ENCODE peak calls at places on chromosomes 5 and 9, in nine cellular contexts. One of them, this sample, is unnamed. For H3K36me3, the result is how much of the 10 kb centered on the place peaks cover.

GRCh38 chr5:142109356-142110045 is 922 bp downstream of the NDFIP1 start:
- DNase-seq in psoas muscle: no peak
- DNase-seq in PC-3: peak
- DNase-seq in brain microvascular endothelial cell: peak
- DNase-seq in A673: peak
- DNase-seq in lower lobe of right lung: no peak
- DNase-seq in transverse colon: peak
- DNase-seq in hepatocyte: peak
- DNase-seq in astrocyte: no peak
- DNase-seq in this sample: peak

GRCh38 chr9:87375397-87376073 is 122.1 kb upstream of the DAPK1 start:
- DNase-seq in A673: no peak
- DNase-seq in astrocyte: peak
- DNase-seq in hepatocyte: no peak
- DNase-seq in lower lobe of right lung: no peak
- DNase-seq in brain microvascular endothelial cell: no peak
- DNase-seq in transverse colon: no peak
- DNase-seq in PC-3: no peak
- DNase-seq in psoas muscle: no peak
- DNase-seq in this sample: no peak

GRCh38 chr9:125428060-125428481 is 166.4 kb downstream of the GAPVD1 start:
- DNase-seq in hepatocyte: no peak
- DNase-seq in brain microvascular endothelial cell: no peak
- DNase-seq in lower lobe of right lung: no peak
- DNase-seq in psoas muscle: no peak
- DNase-seq in PC-3: peak
- DNase-seq in transverse colon: no peak
- DNase-seq in astrocyte: no peak
- DNase-seq in A673: no peak
- DNase-seq in this sample: peak

GRCh38 chr9:136052433-136052880 is 42.6 kb downstream of the NACC2 start:
- DNase-seq in transverse colon: no peak
- DNase-seq in hepatocyte: peak
- DNase-seq in lower lobe of right lung: no peak
- DNase-seq in A673: no peak
- DNase-seq in psoas muscle: no peak
- DNase-seq in astrocyte: no peak
- DNase-seq in PC-3: peak
- DNase-seq in brain microvascular endothelial cell: no peak
- DNase-seq in this sample: peak

GRCh38 chr5:58872670-58873273 is 289.9 kb downstream of the RAB3C start:
- DNase-seq in PC-3: no peak
- DNase-seq in lower lobe of right lung: no peak
- DNase-seq in transverse colon: no peak
- DNase-seq in astrocyte: no peak
- DNase-seq in hepatocyte: no peak
- DNase-seq in brain microvascular endothelial cell: no peak
- DNase-seq in A673: no peak
- DNase-seq in psoas muscle: no peak
- DNase-seq in this sample: peak

GRCh38 chr5:10301842-10302610 is 5.7 kb downstream of the CMBL start:
- DNase-seq in transverse colon: peak
- DNase-seq in astrocyte: peak
- DNase-seq in A673: no peak
- DNase-seq in psoas muscle: peak
- DNase-seq in brain microvascular endothelial cell: no peak
- DNase-seq in lower lobe of right lung: peak
- DNase-seq in hepatocyte: peak
- DNase-seq in PC-3: peak
- DNase-seq in this sample: no peak

GRCh38 chr9:16787724-16788123 is 82.7 kb downstream of the BNC2 start:
- DNase-seq in psoas muscle: no peak
- DNase-seq in transverse colon: no peak
- DNase-seq in brain microvascular endothelial cell: peak
- DNase-seq in lower lobe of right lung: no peak
- DNase-seq in A673: no peak
- DNase-seq in hepatocyte: no peak
- DNase-seq in astrocyte: peak
- DNase-seq in PC-3: peak
- DNase-seq in this sample: no peak

GRCh38 chr9:135215571-135216161 is 128.2 kb downstream of the OLFM1 start:
- DNase-seq in brain microvascular endothelial cell: no peak
- DNase-seq in lower lobe of right lung: peak
- DNase-seq in psoas muscle: no peak
- DNase-seq in hepatocyte: peak
- DNase-seq in astrocyte: peak
- DNase-seq in A673: no peak
- DNase-seq in transverse colon: no peak
- DNase-seq in PC-3: peak
- DNase-seq in this sample: no peak

GRCh38 chr5:137761020-137761516 is 6.9 kb upstream of the HNRNPA0 start:
- DNase-seq in astrocyte: no peak
- DNase-seq in lower lobe of right lung: no peak
- DNase-seq in hepatocyte: no peak
- DNase-seq in A673: no peak
- DNase-seq in transverse colon: no peak
- DNase-seq in psoas muscle: no peak
- DNase-seq in brain microvascular endothelial cell: no peak
- DNase-seq in PC-3: peak
- DNase-seq in this sample: no peak

GRCh38 chr9:80644044-80644443 is 1045.3 kb downstream of the TLE1 start:
- DNase-seq in PC-3: no peak
- DNase-seq in lower lobe of right lung: no peak
- DNase-seq in transverse colon: no peak
- DNase-seq in psoas muscle: no peak
- DNase-seq in brain microvascular endothelial cell: no peak
- DNase-seq in A673: no peak
- DNase-seq in hepatocyte: no peak
- DNase-seq in astrocyte: no peak
- DNase-seq in this sample: peak

GRCh38 chr5:98173334-98173733 is 600.1 kb upstream of the RGMB start:
- DNase-seq in psoas muscle: no peak
- DNase-seq in astrocyte: peak
- DNase-seq in lower lobe of right lung: no peak
- DNase-seq in transverse colon: no peak
- DNase-seq in A673: no peak
- DNase-seq in hepatocyte: no peak
- DNase-seq in brain microvascular endothelial cell: peak
- DNase-seq in PC-3: peak
- DNase-seq in this sample: no peak

GRCh38 chr5:68683632-68684035 is 410.2 kb upstream of the SLC30A5 start:
- DNase-seq in brain microvascular endothelial cell: peak
- DNase-seq in transverse colon: no peak
- DNase-seq in A673: peak
- DNase-seq in lower lobe of right lung: no peak
- DNase-seq in psoas muscle: peak
- DNase-seq in hepatocyte: peak
- DNase-seq in astrocyte: peak
- DNase-seq in PC-3: peak
- DNase-seq in this sample: no peak

DNA sequence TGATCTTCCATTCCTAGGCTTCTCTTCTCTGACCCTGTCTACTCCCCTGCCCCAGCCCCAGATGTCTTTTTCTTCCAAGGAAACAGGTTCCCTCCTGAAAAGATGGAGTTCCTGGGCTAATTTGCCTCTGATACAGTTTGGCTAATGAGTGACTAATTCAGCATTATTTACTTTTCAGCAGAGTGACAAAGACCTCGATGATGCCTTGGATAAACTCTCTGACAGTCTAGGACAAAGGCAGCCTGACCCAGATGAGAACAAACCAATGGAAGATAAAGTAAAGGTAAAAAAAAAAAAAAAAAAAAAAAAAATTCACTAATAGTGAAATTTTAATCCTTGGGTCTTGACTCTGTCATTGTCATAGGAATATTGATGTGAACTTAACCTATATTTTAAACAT is 42.7 kb downstream of the ERAP1 start:
- DNase-seq in psoas muscle: no peak
- DNase-seq in PC-3: no peak
- DNase-seq in hepatocyte: no peak
- DNase-seq in A673: no peak
- DNase-seq in brain microvascular endothelial cell: no peak
- DNase-seq in lower lobe of right lung: no peak
- DNase-seq in astrocyte: no peak
- DNase-seq in transverse colon: no peak
- DNase-seq in this sample: no peak
- H3K27ac ChIP-seq in psoas muscle: no peak
- H3K27ac ChIP-seq in PC-3: no peak
- H3K27ac ChIP-seq in hepatocyte: no peak
- H3K27ac ChIP-seq in A673: no peak
- H3K27ac ChIP-seq in brain microvascular endothelial cell: no peak
- H3K27ac ChIP-seq in lower lobe of right lung: no peak
- H3K27ac ChIP-seq in astrocyte: no peak
- H3K27ac ChIP-seq in transverse colon: no peak
- H3K27ac ChIP-seq in this sample: no peak

DNA sequence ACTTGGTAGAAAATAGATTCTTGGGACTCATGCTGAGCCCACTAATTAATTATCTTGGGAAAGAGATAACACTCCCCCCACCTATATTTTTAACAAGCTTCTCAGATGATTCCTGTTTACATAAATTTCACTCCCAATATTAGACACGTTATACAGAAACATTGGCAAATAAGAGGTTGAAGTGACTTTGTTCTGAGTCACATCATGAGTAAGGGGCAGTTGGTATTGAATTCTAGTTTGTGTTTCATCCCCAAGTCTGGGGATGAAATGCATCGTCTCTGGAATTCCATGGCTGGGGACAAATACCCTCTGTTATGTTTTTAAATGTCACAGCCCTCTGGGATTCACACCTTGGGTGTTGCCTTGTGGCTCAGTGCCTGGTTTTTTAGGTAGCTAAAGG is 41.0 kb downstream of the BASP1 start:
- DNase-seq in brain microvascular endothelial cell: peak
- DNase-seq in A673: no peak
- DNase-seq in PC-3: peak
- DNase-seq in astrocyte: peak
- DNase-seq in transverse colon: no peak
- DNase-seq in hepatocyte: no peak
- DNase-seq in psoas muscle: no peak
- DNase-seq in lower lobe of right lung: no peak
- DNase-seq in this sample: no peak
- H3K4me3 ChIP-seq in brain microvascular endothelial cell: no peak
- H3K4me3 ChIP-seq in A673: no peak
- H3K4me3 ChIP-seq in PC-3: peak
- H3K4me3 ChIP-seq in astrocyte: no peak
- H3K4me3 ChIP-seq in transverse colon: no peak
- H3K4me3 ChIP-seq in hepatocyte: no peak
- H3K4me3 ChIP-seq in psoas muscle: no peak
- H3K4me3 ChIP-seq in lower lobe of right lung: no peak
- H3K4me3 ChIP-seq in this sample: no peak

GRCh38 chr5:158899201-158899600 is 200.5 kb downstream of the EBF1 start:
- DNase-seq in brain microvascular endothelial cell: no peak
- DNase-seq in A673: peak
- DNase-seq in hepatocyte: no peak
- DNase-seq in psoas muscle: no peak
- DNase-seq in lower lobe of right lung: no peak
- DNase-seq in transverse colon: no peak
- DNase-seq in PC-3: no peak
- DNase-seq in astrocyte: no peak
- DNase-seq in this sample: no peak
- H3K36me3 ChIP-seq in brain microvascular endothelial cell: under half
- H3K36me3 ChIP-seq in A673: under half
- H3K36me3 ChIP-seq in hepatocyte: under half
- H3K36me3 ChIP-seq in psoas muscle: under half
- H3K36me3 ChIP-seq in lower lobe of right lung: under half
- H3K36me3 ChIP-seq in transverse colon: under half
- H3K36me3 ChIP-seq in PC-3: under half
- H3K36me3 ChIP-seq in astrocyte: under half
- H3K36me3 ChIP-seq in this sample: under half

DNA sequence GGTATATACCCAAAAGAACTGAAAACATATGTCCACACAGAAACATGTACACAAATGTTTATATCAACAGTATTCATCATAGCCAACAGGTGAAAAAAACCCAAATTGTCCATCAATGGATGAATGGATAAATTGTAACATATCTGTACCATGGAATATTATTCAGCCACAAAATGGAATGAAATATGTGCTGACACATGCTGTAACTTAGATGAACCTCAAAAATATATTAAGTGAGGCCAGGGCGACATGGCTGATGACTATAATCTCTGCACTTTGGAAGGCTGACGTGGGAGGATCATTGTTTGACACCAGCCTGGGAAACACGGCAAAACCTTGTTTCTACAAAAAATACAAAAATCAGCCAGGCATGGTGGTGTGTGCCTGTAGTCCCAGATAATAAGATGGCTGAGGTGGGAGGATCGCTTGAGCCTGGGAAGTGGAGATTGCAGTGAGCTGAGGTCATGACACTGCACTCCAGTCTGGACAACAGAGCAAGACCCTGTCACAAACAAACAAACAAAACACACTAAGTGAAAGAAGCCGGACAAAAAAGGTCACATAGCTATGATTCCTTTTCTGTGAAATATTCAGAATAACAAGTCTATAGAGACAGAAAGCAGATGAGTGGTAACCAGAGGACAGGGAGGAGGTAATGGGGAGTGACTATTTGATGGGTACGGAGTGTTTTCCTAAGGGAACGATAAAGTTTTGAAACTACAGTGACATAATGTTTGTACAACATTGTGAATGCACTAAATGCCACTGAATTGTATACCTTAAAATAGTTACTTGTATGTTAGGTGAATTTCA is 11.4 kb downstream of the KYAT1 start:
- DNase-seq in astrocyte: no peak
- DNase-seq in A673: no peak
- DNase-seq in psoas muscle: no peak
- DNase-seq in hepatocyte: no peak
- DNase-seq in brain microvascular endothelial cell: no peak
- DNase-seq in transverse colon: no peak
- DNase-seq in lower lobe of right lung: no peak
- DNase-seq in PC-3: no peak
- DNase-seq in this sample: no peak
- H3K27ac ChIP-seq in astrocyte: no peak
- H3K27ac ChIP-seq in A673: no peak
- H3K27ac ChIP-seq in psoas muscle: no peak
- H3K27ac ChIP-seq in hepatocyte: no peak
- H3K27ac ChIP-seq in brain microvascular endothelial cell: no peak
- H3K27ac ChIP-seq in transverse colon: no peak
- H3K27ac ChIP-seq in lower lobe of right lung: no peak
- H3K27ac ChIP-seq in PC-3: no peak
- H3K27ac ChIP-seq in this sample: no peak

DNA sequence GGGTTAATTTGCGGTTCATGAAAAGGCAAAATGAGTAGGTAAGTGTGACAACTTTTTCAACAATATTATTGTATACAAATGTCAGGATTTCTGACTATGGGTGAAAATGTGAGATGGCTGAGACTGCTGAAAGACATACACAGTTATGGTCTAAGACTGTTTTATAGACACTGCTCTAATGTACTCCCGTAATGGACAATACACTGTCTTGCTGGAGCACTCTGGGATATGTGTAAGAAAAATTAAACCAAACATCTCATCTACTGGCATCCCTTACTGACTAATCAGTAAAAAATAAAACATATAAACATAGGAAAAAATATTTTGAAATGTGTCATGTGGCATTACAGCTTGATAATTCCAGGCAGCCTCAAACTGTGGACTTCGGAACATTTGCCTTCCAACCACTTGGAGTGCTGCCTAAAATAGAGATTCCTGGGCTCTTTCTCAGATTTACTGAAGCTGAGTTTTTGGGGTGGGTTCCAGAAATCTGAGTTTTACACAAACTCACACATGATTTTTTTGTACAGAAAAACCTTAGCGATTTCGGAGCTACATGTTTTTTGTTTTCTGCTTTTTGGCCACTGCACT is 233.9 kb upstream of the TBCA start:
- DNase-seq in hepatocyte: peak
- DNase-seq in psoas muscle: no peak
- DNase-seq in brain microvascular endothelial cell: peak
- DNase-seq in A673: no peak
- DNase-seq in transverse colon: no peak
- DNase-seq in PC-3: no peak
- DNase-seq in astrocyte: peak
- DNase-seq in lower lobe of right lung: no peak
- DNase-seq in this sample: no peak
- H3K4me3 ChIP-seq in hepatocyte: no peak
- H3K4me3 ChIP-seq in psoas muscle: no peak
- H3K4me3 ChIP-seq in brain microvascular endothelial cell: no peak
- H3K4me3 ChIP-seq in A673: no peak
- H3K4me3 ChIP-seq in transverse colon: no peak
- H3K4me3 ChIP-seq in PC-3: no peak
- H3K4me3 ChIP-seq in astrocyte: no peak
- H3K4me3 ChIP-seq in lower lobe of right lung: no peak
- H3K4me3 ChIP-seq in this sample: no peak

This sample was measured in SJCRH30.